ENCODE peak calls at places on chromosomes 13 and 19, in seven cellular contexts. C is PC-3, G is WTC11, A is A549, L is heart left ventricle, O is sigmoid colon, T is AG04450. Y is an unnamed sample.

GRCh38 chr19:51821921-51822716 is 27.2 kb downstream of the FPR3 start:
- DNase-seq in C (peak; percentile 26), G (no peak), A (no peak), O (no peak), L (no peak), T (no peak), Y (no peak)

GRCh38 chr19:41095703-41096102 is 7.5 kb downstream of the CYP2A13 start:
- DNase-seq in A (no peak), O (no peak), C (no peak), L (no peak), T (no peak), G (peak; percentile 30), Y (no peak)

GRCh38 chr19:35341565-35342225 is 6.0 kb upstream of the FFAR1 start:
- DNase-seq in G (no peak), C (no peak), T (no peak), A (no peak), O (no peak), L (no peak), Y (no peak)

GRCh38 chr19:38644719-38645118 is 2.7 kb upstream of the ACTN4 start:
- DNase-seq in G (no peak), T (no peak), A (no peak), O (no peak), L (no peak), C (peak; percentile 52), Y (no peak)

GRCh38 chr13:38657191-38657590 is 29.7 kb upstream of the FREM2 start:
- DNase-seq in L (no peak), G (no peak), O (no peak), T (no peak), A (no peak), C (peak; percentile 11), Y (no peak)

GRCh38 chr19:21158523-21159135 is 16.8 kb downstream of the ZNF431 start:
- DNase-seq in T (peak; percentile 4), G (no peak), O (no peak), A (no peak), L (no peak), C (peak; percentile 8), Y (no peak)

GRCh38 chr13:110559429-110559943 is 2.0 kb downstream of the RAB20 start:
- DNase-seq in G (no peak), C (peak; percentile 70), L (peak; percentile 41), O (peak; percentile 81), A (no peak), T (no peak), Y (no peak)

GRCh38 chr19:43265664-43266025 is 3.7 kb downstream of the PSG9 start:
- DNase-seq in T (no peak), C (no peak), G (no peak), A (no peak), O (no peak), L (no peak), Y (no peak)

GRCh38 chr13:38979891-38980627 is 10.6 kb downstream of the STOML3 start:
- DNase-seq in O (peak; percentile 88), C (no peak), A (no peak), T (no peak), G (no peak), L (peak; percentile 62), Y (no peak)

GRCh38 chr13:61277088-61277487 is 138.6 kb downstream of the PCDH20 start:
- DNase-seq in C (no peak), O (no peak), G (no peak), A (no peak), L (no peak), T (no peak), Y (no peak)

GRCh38 chr13:19618925-19619324 is 14.5 kb upstream of the MPHOSPH8 start:
- DNase-seq in O (no peak), G (peak; percentile 15), T (no peak), A (no peak), L (no peak), C (peak; percentile 66), Y (peak; percentile 41)

GRCh38 chr19:15249912-15250634 is 17.8 kb upstream of the EPHX3 start:
- DNase-seq in A (no peak), L (peak; percentile 84), O (peak; percentile 80), G (no peak), T (peak; percentile 82), C (no peak), Y (no peak)

GRCh38 chr19:9721861-9722260 is 46.7 kb downstream of the ZNF846 start:
- DNase-seq in A (no peak), L (no peak), C (no peak), G (no peak), T (no peak), O (no peak), Y (no peak)

GRCh38 chr19:40663712-40664692 is 26.4 kb downstream of the NUMBL start:
- DNase-seq in G (no peak), A (peak; percentile 66), L (peak; percentile 33), O (peak; percentile 74), T (no peak), C (peak; percentile 26), Y (peak; percentile 59)

GRCh38 chr19:47485210-47485609 is 1.2 kb upstream of the KPTN start:
- DNase-seq in C (no peak), L (no peak), T (no peak), O (no peak), A (no peak), G (no peak), Y (no peak)

GRCh38 chr19:43148233-43148632 is 38.1 kb downstream of the PSG5 start:
- DNase-seq in C (peak; percentile 18), L (no peak), G (no peak), O (no peak), T (peak; percentile 69), A (no peak), Y (no peak)

GRCh38 chr13:30743319-30744055 is 8.1 kb downstream of the ALOX5AP start:
- DNase-seq in C (peak; percentile 93), G (no peak), O (no peak), L (no peak), A (peak; percentile 80), T (peak; percentile 93), Y (no peak)
- TF ChIP-seq CTCF in C (no peak), G (no peak), O (no peak), L (no peak), A (no peak), T (no peak), Y (no peak)

GRCh38 chr13:94112227-94112626 is 367.3 kb downstream of the DCT start:
- DNase-seq in T (peak; percentile 89), A (no peak), C (peak; percentile 73), L (no peak), O (no peak), G (no peak), Y (no peak)

GRCh38 chr13:94119360-94119936 is 360.0 kb downstream of the DCT start:
- DNase-seq in O (no peak), L (no peak), T (no peak), A (no peak), C (no peak), G (no peak), Y (no peak)

GRCh38 chr13:94112731-94113130 is 366.8 kb downstream of the DCT start:
- DNase-seq in C (no peak), L (no peak), G (no peak), T (no peak), O (no peak), A (no peak), Y (no peak)

GRCh38 chr13:94114166-94114565 is 365.3 kb downstream of the DCT start:
- DNase-seq in A (no peak), O (no peak), G (no peak), T (no peak), L (no peak), C (no peak), Y (no peak)

DNA sequence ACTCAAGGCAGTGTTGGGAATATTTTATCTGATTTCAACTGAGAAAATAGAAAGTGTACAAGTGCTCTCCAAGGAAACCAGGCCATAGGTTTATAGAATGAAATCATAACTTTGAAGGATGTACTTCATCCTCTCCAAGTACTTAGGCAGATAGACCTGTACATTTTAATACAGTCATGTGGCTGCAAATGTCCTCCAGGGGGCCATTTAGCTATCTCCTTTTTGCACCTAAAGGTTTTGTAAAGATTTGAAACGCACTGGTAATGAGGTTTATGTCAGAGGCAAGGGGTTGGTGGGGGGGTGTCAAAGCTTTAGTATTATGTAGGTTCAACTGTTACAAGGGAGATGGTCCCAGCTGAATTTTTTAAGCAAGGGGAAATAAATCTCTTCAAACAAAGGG is 364.4 kb downstream of the DCT start:
- DNase-seq in T (no peak), L (no peak), O (no peak), A (no peak), C (peak; percentile 2), G (no peak), Y (no peak)
- TF ChIP-seq CTCF in T (no peak), L (no peak), O (no peak), A (no peak), C (no peak), G (no peak), Y (no peak)

GRCh38 chr13:95481051-95481775 is 71.3 kb upstream of the CLDN10 start:
- DNase-seq in A (no peak), L (no peak), T (no peak), G (no peak), O (no peak), C (peak; percentile 51), Y (no peak)

GRCh38 chr13:95480131-95480545 is 72.4 kb upstream of the CLDN10 start:
- DNase-seq in O (peak; percentile 70), T (no peak), L (no peak), A (no peak), G (no peak), C (no peak), Y (no peak)

GRCh38 chr13:95485045-95485517 is 67.4 kb upstream of the CLDN10 start:
- DNase-seq in T (no peak), G (no peak), O (no peak), L (no peak), A (no peak), C (peak; percentile 27), Y (no peak)

GRCh38 chr13:95485518-95486144 is 66.9 kb upstream of the CLDN10 start:
- DNase-seq in A (no peak), C (no peak), T (no peak), G (no peak), O (no peak), L (no peak), Y (no peak)

DNA sequence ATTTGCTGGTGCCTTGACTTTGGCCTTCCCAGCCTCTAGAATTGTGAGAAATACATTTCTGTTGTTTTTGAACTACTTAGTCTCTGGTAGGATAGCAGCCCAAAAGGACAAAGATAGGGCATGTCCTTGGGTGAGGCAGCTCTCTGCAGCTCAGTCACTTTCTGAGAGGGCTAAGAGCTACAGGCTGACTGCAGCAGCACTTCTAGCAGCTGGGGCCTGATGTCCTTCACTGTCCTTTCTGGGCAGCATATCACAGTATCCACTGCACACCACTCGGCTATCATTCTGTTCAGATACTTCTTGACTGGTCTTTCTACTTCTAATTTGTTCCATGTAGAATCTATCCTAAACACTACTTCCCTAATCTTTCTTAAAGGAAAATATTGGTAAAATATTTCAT is 68.5 kb upstream of the CLDN10 start:
- DNase-seq in A (no peak), C (no peak), T (no peak), G (no peak), O (no peak), L (no peak), Y (no peak)
- TF ChIP-seq CTCF in A (no peak), C (no peak), T (no peak), G (no peak), O (no peak), L (no peak), Y (no peak)

DNA sequence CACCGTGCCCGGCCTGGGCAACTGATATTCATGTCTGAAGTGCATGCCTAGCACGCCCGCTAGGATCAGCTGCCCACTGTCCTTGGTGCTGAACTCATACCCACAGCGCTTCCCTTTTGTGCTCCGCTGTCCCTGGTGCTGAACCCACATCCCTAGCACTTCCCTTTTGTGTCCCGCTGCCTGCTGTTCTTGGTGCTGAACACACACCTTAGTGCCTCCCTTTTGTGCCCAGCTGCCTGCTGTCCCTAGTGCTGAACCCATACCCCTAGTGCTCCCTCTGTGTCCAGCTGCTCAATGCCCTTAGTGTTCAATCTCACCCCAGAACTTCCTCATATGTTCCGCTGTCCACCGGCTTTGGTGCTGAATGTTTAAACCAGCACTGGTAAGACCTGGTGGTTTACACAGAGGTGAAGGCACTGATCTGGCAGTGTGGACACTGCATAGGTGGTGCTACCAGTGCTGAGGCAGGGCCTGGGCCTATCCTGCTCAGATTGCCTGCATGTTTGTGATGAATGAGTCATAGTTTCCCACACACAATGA is 26.3 kb upstream of the SIGLEC11 start:
- DNase-seq in G (peak; percentile 98), L (peak; percentile 86), O (peak; percentile 74), T (peak; percentile 74), C (peak; percentile 95), A (peak; percentile 58), Y (peak; percentile 76)
- TF ChIP-seq CTCF in G (no peak), L (peak; percentile 11), O (no peak), T (peak; percentile 18), C (no peak), A (no peak), Y (no peak)